ENCODE peak calls at places on chromosomes 7 and 10, in seven cellular contexts. Q, Z, P, F, C, S and D are unnamed samples.
A peak's percentile ranks its signal among the peaks of the same experiment; 100 is the strongest.

GRCh38 chr7:87312215-87312865 is 33.1 kb upstream of the CROT start:
- DNase-seq in Q (peak; percentile 82), Z (no peak), P (peak; percentile 52), F (peak; percentile 69), C (peak; percentile 75), S (peak; percentile 81), D (no peak)

GRCh38 chr10:74880041-74880440 is 53.6 kb downstream of the KAT6B start:
- DNase-seq in Q (no peak), Z (no peak), P (no peak), F (no peak), C (no peak), S (no peak), D (no peak)

GRCh38 chr10:127612-128432 is 7.4 kb upstream of the ZMYND11 start:
- DNase-seq in Q (peak; percentile 77), Z (no peak), P (no peak), F (no peak), C (peak; percentile 77), S (peak; percentile 15), D (no peak)

GRCh38 chr7:20201380-20201779 is 15.8 kb downstream of the MACC1 start:
- DNase-seq in Q (peak; percentile 62), Z (no peak), P (no peak), F (no peak), C (no peak), S (peak; percentile 29), D (no peak)

GRCh38 chr10:30727524-30727923 is 98.0 kb upstream of the LYZL2 start:
- DNase-seq in Q (no peak), Z (no peak), P (no peak), F (no peak), C (no peak), S (no peak), D (no peak)

GRCh38 chr10:56370217-56371113 is 9.4 kb upstream of the ZWINT start:
- DNase-seq in Q (no peak), Z (no peak), P (no peak), F (no peak), C (no peak), S (peak; percentile 22), D (no peak)

GRCh38 chr10:96690755-96691730 is 29.3 kb downstream of the PIK3AP1 start:
- DNase-seq in Q (no peak), Z (no peak), P (no peak), F (no peak), C (no peak), S (peak; percentile 41), D (no peak)

GRCh38 chr10:132877473-132877872 is 64.9 kb downstream of the CFAP46 start:
- DNase-seq in Q (peak; percentile 24), Z (peak; percentile 8), P (no peak), F (no peak), C (no peak), S (no peak), D (no peak)

GRCh38 chr10:97542169-97543024 is 30.2 kb upstream of the ANKRD2 start:
- DNase-seq in Q (peak; percentile 61), Z (peak; percentile 91), P (peak; percentile 83), F (peak; percentile 82), C (peak; percentile 98), S (peak; percentile 92), D (peak; percentile 18)

GRCh38 chr7:144399946-144400345 is 3.5 kb downstream of the NOBOX start:
- DNase-seq in Q (no peak), Z (no peak), P (no peak), F (no peak), C (no peak), S (no peak), D (no peak)

GRCh38 chr10:123146892-123147634 is 873 bp upstream of the HMX2 start:
- DNase-seq in Q (no peak), Z (no peak), P (no peak), F (no peak), C (no peak), S (no peak), D (no peak)

DNA sequence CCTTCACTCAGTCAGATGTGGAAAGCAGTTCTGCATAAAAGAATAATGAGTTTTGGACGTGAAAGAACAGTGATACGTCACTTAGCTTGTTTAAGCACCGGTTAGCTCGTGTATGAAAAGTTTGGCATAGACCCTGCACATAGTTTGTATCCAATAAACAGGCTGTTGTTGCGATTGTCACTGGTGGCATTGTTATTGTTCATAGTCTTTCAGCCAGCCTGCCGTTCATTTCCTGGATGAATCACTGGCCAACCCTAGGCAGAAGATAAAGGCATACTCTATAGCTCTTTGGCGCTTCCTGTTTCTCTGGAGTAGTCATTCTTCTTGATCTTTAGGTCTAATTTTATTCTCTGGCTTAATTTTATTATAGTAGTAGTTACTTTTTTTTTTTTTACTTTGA is 57.8 kb upstream of the ANKRD30A start:
- DNase-seq in Q (no peak), Z (no peak), P (no peak), F (no peak), C (no peak), S (no peak), D (no peak)
- H3K9me3 ChIP-seq in Q (no peaks in the 10 kb centered on the region), Z (no peaks in the 10 kb centered on the region), P (no peaks in the 10 kb centered on the region), F (no peaks in the 10 kb centered on the region), C (peaks cover 2% of the 10 kb centered on the region), S (no peaks in the 10 kb centered on the region), D (no peaks in the 10 kb centered on the region)

DNA sequence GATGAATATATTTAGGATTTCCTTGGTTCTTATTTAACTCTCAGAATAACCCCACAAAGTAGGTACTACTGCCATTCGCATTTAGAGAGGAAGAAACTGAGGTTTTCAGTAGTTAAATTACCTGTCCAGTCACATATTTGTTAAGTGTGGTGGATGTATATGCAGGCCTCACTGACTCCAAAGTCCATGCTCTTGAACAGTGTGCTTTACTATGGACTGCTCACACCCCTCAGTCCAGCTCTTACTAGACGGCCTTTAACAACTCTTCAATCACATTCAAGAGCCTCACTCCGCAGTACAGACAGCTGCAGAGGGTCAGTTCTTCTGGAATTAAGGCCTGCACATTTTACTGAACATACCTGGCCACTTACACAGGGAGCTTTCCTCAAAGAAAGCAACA is 36.2 kb downstream of the ZNF248 start:
- DNase-seq in Q (no peak), Z (no peak), P (no peak), F (no peak), C (no peak), S (no peak), D (no peak)
- H3K9me3 ChIP-seq in Q (no peaks in the 10 kb centered on the region), Z (no peaks in the 10 kb centered on the region), P (peaks cover 84% of the 10 kb centered on the region), F (no peaks in the 10 kb centered on the region), C (peaks cover 2% of the 10 kb centered on the region), S (peaks cover 19% of the 10 kb centered on the region), D (peaks cover 83% of the 10 kb centered on the region)

DNA sequence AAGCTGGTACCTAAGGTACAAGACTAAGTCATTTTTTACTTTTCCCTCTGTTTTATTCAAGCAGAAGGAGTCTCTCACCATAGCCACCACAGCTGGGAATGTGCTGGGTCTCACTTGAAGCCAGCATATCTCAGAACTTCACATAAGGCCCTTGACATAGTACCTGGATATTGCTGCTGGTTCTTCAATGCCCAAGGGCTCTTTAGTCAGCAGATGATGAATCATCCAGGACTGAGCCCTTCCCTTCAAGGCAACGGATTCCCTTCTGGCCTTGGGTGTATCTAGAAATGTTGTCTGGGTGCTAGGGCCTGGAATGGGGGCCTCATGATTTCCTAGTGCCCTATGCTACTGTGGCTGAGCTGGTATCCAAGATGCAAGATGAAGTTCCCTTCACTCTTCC is 93.9 kb downstream of the ADCYAP1R1 start:
- DNase-seq in Q (no peak), Z (no peak), P (no peak), F (no peak), C (no peak), S (peak; percentile 88), D (no peak)
- H3K9me3 ChIP-seq in Q (no peaks in the 10 kb centered on the region), Z (no peaks in the 10 kb centered on the region), P (no peaks in the 10 kb centered on the region), F (no peaks in the 10 kb centered on the region), C (no peaks in the 10 kb centered on the region), S (no peaks in the 10 kb centered on the region), D (no peaks in the 10 kb centered on the region)

GRCh38 chr7:9939171-9939570 is 1034.5 kb upstream of the PHF14 start:
- DNase-seq in Q (no peak), Z (no peak), P (no peak), F (no peak), C (no peak), S (no peak), D (no peak)
- H3K9me3 ChIP-seq in Q (no peaks in the 10 kb centered on the region), Z (no peaks in the 10 kb centered on the region), P (no peaks in the 10 kb centered on the region), F (peaks cover 4% of the 10 kb centered on the region), C (no peaks in the 10 kb centered on the region), S (no peaks in the 10 kb centered on the region), D (no peaks in the 10 kb centered on the region)

GRCh38 chr7:106345421-106346166 is 60.8 kb upstream of the NAMPT start:
- DNase-seq in Q (no peak), Z (no peak), P (no peak), F (no peak), C (peak; percentile 22), S (peak; percentile 52), D (no peak)
- H3K9me3 ChIP-seq in Q (no peaks in the 10 kb centered on the region), Z (no peaks in the 10 kb centered on the region), P (peaks cover 63% of the 10 kb centered on the region), F (peaks cover 8% of the 10 kb centered on the region), C (no peaks in the 10 kb centered on the region), S (peaks cover 5% of the 10 kb centered on the region), D (no peaks in the 10 kb centered on the region)

GRCh38 chr7:150952331-150953050 is 25.6 kb downstream of the KCNH2 start:
- DNase-seq in Q (no peak), Z (peak; percentile 66), P (no peak), F (no peak), C (no peak), S (no peak), D (no peak)

GRCh38 chr7:150949971-150950491 is 28.1 kb downstream of the KCNH2 start:
- DNase-seq in Q (peak; percentile 35), Z (peak; percentile 54), P (no peak), F (no peak), C (no peak), S (no peak), D (no peak)

GRCh38 chr7:150950496-150951180 is 27.5 kb downstream of the KCNH2 start:
- DNase-seq in Q (peak; percentile 23), Z (peak; percentile 60), P (no peak), F (no peak), C (no peak), S (no peak), D (no peak)

GRCh38 chr7:150951521-150951920 is 26.6 kb downstream of the KCNH2 start:
- DNase-seq in Q (no peak), Z (peak; percentile 56), P (no peak), F (no peak), C (no peak), S (no peak), D (no peak)

DNA sequence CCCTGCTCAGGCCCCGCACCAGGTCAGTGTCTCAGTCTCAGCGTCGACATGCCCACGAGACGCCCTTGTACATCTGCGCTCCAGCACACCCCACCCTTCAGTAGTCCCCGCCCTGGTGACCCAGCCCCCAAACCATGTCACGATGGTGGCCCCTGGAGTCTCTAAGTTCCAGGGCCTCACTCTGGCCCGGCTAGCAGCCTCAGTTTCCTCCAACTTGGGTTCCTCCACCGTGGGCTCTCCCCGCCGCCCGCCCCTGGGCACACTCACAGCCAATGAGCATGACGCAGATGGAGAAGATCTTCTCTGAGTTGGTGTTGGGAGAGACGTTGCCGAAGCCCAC is 27.0 kb downstream of the KCNH2 start:
- DNase-seq in Q (no peak), Z (no peak), P (no peak), F (no peak), C (no peak), S (no peak), D (no peak)
- H3K9me3 ChIP-seq in Q (no peaks in the 10 kb centered on the region), Z (no peaks in the 10 kb centered on the region), P (no peaks in the 10 kb centered on the region), F (no peaks in the 10 kb centered on the region), C (no peaks in the 10 kb centered on the region), S (peaks cover 11% of the 10 kb centered on the region), D (no peaks in the 10 kb centered on the region)

GRCh38 chr7:21805793-21806192 is 139.9 kb downstream of the CDCA7L start:
- DNase-seq in Q (no peak), Z (no peak), P (no peak), F (no peak), C (no peak), S (no peak), D (no peak)
- H3K9me3 ChIP-seq in Q (no peaks in the 10 kb centered on the region), Z (no peaks in the 10 kb centered on the region), P (no peaks in the 10 kb centered on the region), F (no peaks in the 10 kb centered on the region), C (no peaks in the 10 kb centered on the region), S (no peaks in the 10 kb centered on the region), D (no peaks in the 10 kb centered on the region)

GRCh38 chr7:152402384-152403250 is 33.2 kb downstream of the KMT2C start:
- DNase-seq in Q (no peak), Z (no peak), P (no peak), F (no peak), C (peak; percentile 38), S (peak; percentile 55), D (no peak)
- H3K9me3 ChIP-seq in Q (no peaks in the 10 kb centered on the region), Z (no peaks in the 10 kb centered on the region), P (peaks cover 5% of the 10 kb centered on the region), F (no peaks in the 10 kb centered on the region), C (peaks cover 6% of the 10 kb centered on the region), S (peaks cover 14% of the 10 kb centered on the region), D (no peaks in the 10 kb centered on the region)